ENCODE peak calls at places on chromosomes 12 and 14, in five cellular contexts. G, Q, E, Y and J are unnamed samples.

GRCh38 chr12:76555797-76556196 is 3.8 kb downstream of the OSBPL8 start:
- DNase-seq in Y (no peak), Q (no peak), G (no peak), E (no peak), J (no peak)

GRCh38 chr12:78964521-78964920 is 99.9 kb downstream of the SYT1 start:
- DNase-seq in G (no peak), Q (no peak), E (no peak), Y (no peak), J (no peak)

GRCh38 chr14:55500708-55501107 is 60.3 kb upstream of the TBPL2 start:
- DNase-seq in Y (no peak), E (no peak), G (no peak), Q (no peak), J (no peak)

GRCh38 chr12:93468008-93468371 is 676 bp downstream of the MRPL42 start:
- DNase-seq in E (no peak), Y (no peak), Q (no peak), G (no peak), J (no peak)

GRCh38 chr12:80763874-80764273 is 47.2 kb downstream of the MYF5 start:
- DNase-seq in G (no peak), E (peak), Q (no peak), Y (no peak), J (no peak)

GRCh38 chr12:59196989-59197388 is 276.7 kb upstream of the LRIG3 start:
- DNase-seq in Q (no peak), G (no peak), E (no peak), Y (no peak), J (no peak)

GRCh38 chr12:92987846-92988621 is 58.9 kb upstream of the EEA1 start:
- DNase-seq in Q (no peak), Y (peak), E (no peak), G (no peak), J (no peak)

GRCh38 chr12:90027041-90027440 is 318.4 kb upstream of the ATP2B1 start:
- DNase-seq in E (no peak), G (no peak), Q (no peak), Y (no peak), J (no peak)

GRCh38 chr12:84922721-84923120 is 10.1 kb upstream of the SLC6A15 start:
- DNase-seq in G (no peak), Q (no peak), E (no peak), Y (no peak), J (no peak)

GRCh38 chr12:93825926-93826599 is 148.9 kb downstream of the CRADD start:
- DNase-seq in E (no peak), Q (no peak), G (no peak), Y (no peak), J (no peak)

GRCh38 chr14:64762044-64763034 is 58.1 kb downstream of the PLEKHG3 start:
- DNase-seq in Y (peak), Q (peak), G (peak), E (no peak), J (peak)

GRCh38 chr12:104823985-104824441 is 134.1 kb downstream of the SLC41A2 start:
- DNase-seq in Q (no peak), E (no peak), G (no peak), Y (peak), J (no peak)

GRCh38 chr12:16148938-16149337 is 128.5 kb downstream of the SLC15A5 start:
- DNase-seq in E (no peak), Y (no peak), Q (no peak), G (no peak), J (no peak)

GRCh38 chr12:77189463-77189862 is 124.1 kb upstream of the E2F7 start:
- DNase-seq in G (no peak), Q (no peak), E (no peak), Y (no peak), J (no peak)

GRCh38 chr14:38078393-38078792 is 129.3 kb upstream of the SSTR1 start:
- DNase-seq in Y (peak), Q (peak), E (no peak), G (peak), J (no peak)

GRCh38 chr12:132429122-132429931 is 60.6 kb upstream of the FBRSL1 start:
- DNase-seq in Q (no peak), Y (no peak), E (no peak), G (no peak), J (no peak)

GRCh38 chr12:122835693-122836026 is 403 bp downstream of the HIP1R start:
- DNase-seq in G (no peak), Q (no peak), E (no peak), Y (peak), J (peak)

GRCh38 chr12:4824415-4824814 is 85.3 kb upstream of the KCNA1 start:
- DNase-seq in G (no peak), Y (no peak), Q (no peak), E (peak), J (no peak)

GRCh38 chr14:45201908-45202307 is 51.1 kb downstream of the MIS18BP1 start:
- DNase-seq in Y (no peak), E (no peak), G (no peak), Q (no peak), J (no peak)

GRCh38 chr14:92898732-92899131 is 24.2 kb upstream of the CHGA start:
- DNase-seq in Q (no peak), E (no peak), Y (no peak), G (no peak), J (no peak)

GRCh38 chr14:50531595-50532501 is 521 bp downstream of the MAP4K5 start:
- DNase-seq in E (peak), Y (peak), G (peak), Q (peak), J (peak)

GRCh38 chr14:81453166-81453766 is 53.1 kb upstream of the STON2 start:
- DNase-seq in Q (peak), G (no peak), E (peak), Y (peak), J (no peak)

GRCh38 chr12:91249059-91250055 is 66.7 kb upstream of the DCN start:
- DNase-seq in E (no peak), Y (no peak), Q (no peak), G (no peak), J (no peak)

GRCh38 chr14:69133206-69134125 is 19.5 kb downstream of the DCAF5 start:
- DNase-seq in E (no peak), G (no peak), Y (no peak), Q (no peak), J (no peak)

GRCh38 chr12:68560823-68561422 is 49.8 kb upstream of the RAP1B start:
- DNase-seq in E (no peak), Q (no peak), Y (no peak), G (no peak), J (no peak)

GRCh38 chr12:1117970-1118563 is 127.0 kb downstream of the ERC1 start:
- DNase-seq in E (peak), Q (peak), G (peak), Y (peak), J (no peak)

GRCh38 chr12:120225200-120225558 is 24.3 kb upstream of the RPLP0 start:
- DNase-seq in G (peak), E (no peak), Y (no peak), Q (no peak), J (no peak)

GRCh38 chr12:52248541-52249035 is 15.5 kb downstream of the KRT7 start:
- DNase-seq in Y (no peak), Q (no peak), G (no peak), E (no peak), J (no peak)

GRCh38 chr12:26493656-26494055 is 298.3 kb downstream of the SSPN start:
- DNase-seq in Q (no peak), Y (no peak), G (no peak), E (no peak), J (no peak)

GRCh38 chr12:103800252-103800771 is 40.7 kb downstream of the NT5DC3 start:
- DNase-seq in E (no peak), Q (no peak), G (no peak), Y (peak), J (peak)